ENCODE peak calls at places on chromosomes 2 and 18, in seven cellular contexts. F, T, U, Q, E, S and O are unnamed samples.

GRCh38 chr2:37549598-37549997 is 121.8 kb downstream of the CDC42EP3 start:
- DNase-seq in F (no peak), E (no peak), Q (no peak), S (no peak), U (no peak), T (no peak), O (no peak)

GRCh38 chr2:189798312-189799029 is 14.2 kb downstream of the PMS1 start:
- DNase-seq in F (no peak), E (peak; percentile 62), Q (peak; percentile 13), S (peak; percentile 77), T (peak; percentile 75), U (no peak), O (peak; percentile 72)

GRCh38 chr2:226057914-226058313 is 658.4 kb downstream of the NYAP2 start:
- DNase-seq in S (no peak), F (no peak), U (no peak), T (no peak), E (no peak), Q (no peak), O (no peak)

GRCh38 chr18:53771664-53772063 is 452.8 kb downstream of the MBD2 start:
- DNase-seq in F (no peak), E (no peak), Q (no peak), S (no peak), U (no peak), T (no peak), O (no peak)

GRCh38 chr2:159939946-159940345 is 122.5 kb downstream of the PLA2R1 start:
- DNase-seq in E (peak; percentile 52), F (no peak), T (peak; percentile 58), U (no peak), S (peak; percentile 62), Q (no peak), O (peak; percentile 36)

GRCh38 chr18:66533693-66534092 is 70.2 kb downstream of the CDH19 start:
- DNase-seq in E (no peak), S (no peak), U (no peak), F (no peak), Q (no peak), T (no peak), O (no peak)

GRCh38 chr2:144267209-144267608 is 252.7 kb downstream of the ZEB2 start:
- DNase-seq in Q (peak; percentile 12), T (no peak), E (no peak), F (no peak), U (no peak), S (no peak), O (no peak)

GRCh38 chr18:49285627-49286026 is 174.8 kb downstream of the DYM start:
- DNase-seq in F (no peak), E (no peak), S (no peak), U (no peak), Q (no peak), T (no peak), O (no peak)

GRCh38 chr18:9898792-9899549 is 13.2 kb downstream of the TXNDC2 start:
- DNase-seq in F (no peak), U (no peak), T (no peak), E (peak; percentile 71), S (peak; percentile 25), Q (no peak), O (no peak)

GRCh38 chr2:287471-287885 is 413 bp downstream of the ALKAL2 start:
- DNase-seq in F (no peak), U (peak; percentile 16), T (peak; percentile 46), Q (no peak), E (no peak), S (peak; percentile 45), O (peak; percentile 23)

GRCh38 chr2:223465793-223466192 is 136.4 kb downstream of the SCG2 start:
- DNase-seq in E (peak; percentile 92), T (peak; percentile 99), S (peak; percentile 99), U (peak; percentile 49), F (peak; percentile 77), Q (peak; percentile 82), O (peak; percentile 97)

GRCh38 chr2:128154225-128154624 is 63.2 kb downstream of the UGGT1 start:
- DNase-seq in E (no peak), U (peak; percentile 24), S (no peak), F (no peak), T (peak; percentile 8), Q (no peak), O (no peak)

DNA sequence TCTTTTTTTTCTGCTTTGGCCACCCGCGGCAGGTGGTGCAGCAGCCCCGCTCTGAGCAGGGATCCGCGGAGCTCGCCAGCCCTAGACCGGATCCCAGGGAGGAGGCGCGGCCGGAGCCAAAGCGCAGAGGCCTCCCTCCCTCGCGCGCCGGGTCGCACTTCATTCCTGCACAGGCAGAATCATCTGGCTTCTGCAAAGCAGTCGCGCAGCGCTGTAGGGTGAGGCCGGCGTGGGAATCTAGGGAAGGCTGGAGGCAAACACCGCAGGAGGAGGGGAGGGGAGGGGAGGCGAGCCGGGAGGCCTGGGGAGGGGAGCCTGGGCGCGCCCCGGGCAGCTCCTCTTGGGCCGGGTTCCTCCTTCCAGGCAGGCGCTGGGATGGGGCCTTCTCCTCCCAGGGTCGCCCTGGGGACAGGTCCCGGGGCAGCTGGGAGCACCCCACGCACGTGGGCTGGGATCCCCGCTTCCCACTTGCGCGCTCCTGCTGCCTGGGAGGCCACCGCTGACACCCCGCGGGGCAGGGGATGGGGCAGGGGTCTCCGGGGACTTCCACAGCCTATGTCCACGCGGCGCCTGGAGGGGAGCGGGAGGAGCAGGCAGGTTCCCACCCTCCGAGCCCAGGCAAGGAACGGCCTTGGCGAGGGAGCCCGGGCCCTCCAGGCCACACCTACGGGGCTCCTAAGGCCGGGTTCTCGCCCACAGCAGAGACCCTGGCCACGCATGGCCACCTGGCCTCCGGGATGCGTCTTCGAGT is 45.0 kb downstream of the MBP start:
- DNase-seq in S (no peak), Q (no peak), T (peak; percentile 73), F (no peak), E (no peak), U (peak; percentile 63), O (peak; percentile 54)
- H3K4me3 ChIP-seq in S (peak overlapping the region; percentile 42), Q (no peak overlapping the region), T (peak overlapping the region; percentile 23), F (peak overlapping the region; percentile 67), E (no peak overlapping the region), U (peak overlapping the region; percentile 54), O (peak overlapping the region; percentile 38)

DNA sequence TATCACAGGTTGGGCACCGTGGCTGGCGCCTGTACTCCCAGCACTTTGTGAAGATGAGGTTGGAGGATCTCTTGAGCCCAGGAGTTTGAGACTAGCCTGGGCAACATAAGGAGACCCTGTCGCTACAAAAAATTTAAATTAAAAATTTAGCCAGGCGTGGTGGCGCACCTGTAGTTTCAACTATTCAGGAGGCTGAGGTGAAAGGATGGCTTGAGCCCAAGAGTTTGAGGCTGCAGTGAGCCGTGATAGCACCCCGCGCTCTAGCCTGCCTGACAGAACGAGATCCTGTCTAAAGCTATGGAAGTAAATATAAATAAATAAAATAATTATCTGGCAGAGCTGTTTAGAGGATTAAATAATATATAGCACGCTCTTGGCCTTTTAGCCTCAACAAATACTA is 1.4 kb upstream of the SH3RF3 start:
- DNase-seq in F (no peak), Q (no peak), E (no peak), S (no peak), T (no peak), U (no peak), O (no peak)
- TF ChIP-seq CTCF in F (no peak), Q (no peak), E (no peak), S (no peak), T (no peak), U (no peak), O (no peak)

GRCh38 chr18:45106331-45106774 is 425.7 kb downstream of the SETBP1 start:
- DNase-seq in S (peak; percentile 23), E (peak; percentile 3), F (no peak), Q (peak; percentile 40), U (no peak), T (peak; percentile 50), O (peak; percentile 55)
- H3K4me3 ChIP-seq in S (no peak overlapping the region), E (no peak overlapping the region), F (no peak overlapping the region), Q (no peak overlapping the region), U (no peak overlapping the region), T (no peak overlapping the region), O (no peak overlapping the region)

GRCh38 chr2:126480033-126480432 is 175.9 kb upstream of the GYPC start:
- DNase-seq in U (no peak), E (no peak), S (no peak), Q (no peak), T (no peak), F (no peak), O (no peak)

GRCh38 chr2:126482582-126483464 is 173.1 kb upstream of the GYPC start:
- DNase-seq in E (peak; percentile 10), Q (peak; percentile 5), U (no peak), S (no peak), F (no peak), T (no peak), O (no peak)
- TF ChIP-seq CTCF in E (no peak), Q (no peak), U (no peak), S (no peak), F (no peak), T (no peak), O (no peak)

GRCh38 chr2:134029478-134029877 is 224.4 kb upstream of the MGAT5 start:
- DNase-seq in U (no peak), S (no peak), Q (no peak), E (no peak), T (no peak), F (no peak), O (no peak)

GRCh38 chr2:134031539-134031938 is 222.3 kb upstream of the MGAT5 start:
- DNase-seq in F (no peak), U (no peak), Q (no peak), E (no peak), S (no peak), T (no peak), O (no peak)

GRCh38 chr2:134023854-134024253 is 230.0 kb upstream of the MGAT5 start:
- DNase-seq in E (peak; percentile 14), S (no peak), T (no peak), Q (no peak), F (no peak), U (no peak), O (no peak)

DNA sequence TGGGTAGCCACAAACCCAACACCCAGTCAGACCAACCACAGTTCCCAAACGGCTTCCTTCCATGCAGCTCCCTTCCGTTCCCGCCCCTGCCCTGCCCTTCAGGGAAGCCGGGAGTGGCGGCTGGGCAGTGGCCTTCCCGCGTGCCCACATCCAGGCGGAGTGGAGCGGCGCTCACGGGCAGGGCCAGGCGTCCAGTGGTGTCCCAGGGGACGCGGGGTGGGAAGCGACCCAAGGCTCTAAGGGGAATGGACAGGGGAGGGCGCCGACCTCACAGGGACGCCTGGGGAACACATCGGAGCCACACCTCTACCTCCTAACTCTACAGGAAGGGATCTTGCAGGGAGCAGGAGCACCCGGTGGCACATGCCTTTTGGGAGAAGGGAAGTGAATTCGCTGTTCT is 225.9 kb upstream of the MGAT5 start:
- DNase-seq in E (no peak), F (no peak), U (peak; percentile 40), Q (no peak), S (no peak), T (no peak), O (no peak)
- H3K4me3 ChIP-seq in E (no peak overlapping the region), F (peak overlapping the region; percentile 66), U (peak overlapping the region; percentile 22), Q (no peak overlapping the region), S (no peak overlapping the region), T (no peak overlapping the region), O (no peak overlapping the region)

DNA sequence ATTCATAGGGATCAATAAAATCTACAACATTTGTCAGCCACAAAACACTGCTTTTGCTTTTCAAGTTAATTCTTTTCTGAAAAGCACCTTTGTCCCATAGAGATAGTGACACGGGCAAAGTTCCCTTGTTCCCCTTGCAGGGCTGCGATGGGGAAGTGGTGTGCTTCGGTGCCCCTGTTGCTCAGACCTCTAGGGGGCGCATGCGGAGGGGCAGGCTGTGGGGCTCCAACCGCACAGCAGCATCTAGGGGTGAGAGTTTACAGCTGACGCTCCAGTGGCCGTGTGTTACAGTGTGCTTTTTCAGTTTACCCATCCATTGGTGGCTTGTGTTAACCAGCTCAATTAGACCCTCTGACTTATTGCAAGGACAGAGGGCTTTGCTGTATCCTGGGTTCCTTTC is 1432.2 kb upstream of the ACVR2A start:
- DNase-seq in U (no peak), E (no peak), F (no peak), S (no peak), T (no peak), Q (no peak), O (no peak)
- TF ChIP-seq CTCF in U (no peak), E (peak; percentile 40), F (no peak), S (no peak), T (no peak), Q (no peak), O (no peak)